ENCODE peak calls at places on chromosomes 7 and 10, in eight cellular contexts. T, H, E, V, P, G, Q and K are unnamed samples.
A peak's percentile ranks its signal among the peaks of the same experiment; 100 is the strongest.

GRCh38 chr10:119268871-119269506 is 61.6 kb downstream of the GRK5 start:
- DNase-seq in T (no peak), H (no peak), E (peak; percentile 31), V (no peak), P (peak; percentile 78), G (no peak), Q (no peak), K (no peak)

GRCh38 chr7:92135100-92135429 is 788 bp upstream of the CYP51A1 start:
- DNase-seq in T (no peak), H (no peak), E (peak; percentile 23), V (peak; percentile 25), P (no peak), G (peak; percentile 19), Q (no peak), K (peak; percentile 34)

GRCh38 chr7:101832205-101832631 is 14.8 kb downstream of the CUX1 start:
- DNase-seq in T (no peak), H (no peak), E (no peak), V (no peak), P (no peak), G (no peak), Q (no peak), K (no peak)

GRCh38 chr7:93622036-93622714 is 47.7 kb upstream of the CALCR start:
- DNase-seq in T (no peak), H (peak; percentile 18), E (peak; percentile 57), V (peak; percentile 8), P (no peak), G (peak; percentile 31), Q (peak; percentile 35), K (peak; percentile 4)

GRCh38 chr7:11294218-11294617 is 320.5 kb downstream of the PHF14 start:
- DNase-seq in T (no peak), H (no peak), E (peak; percentile 48), V (no peak), P (no peak), G (peak; percentile 46), Q (no peak), K (no peak)

GRCh38 chr10:73838008-73838567 is 26.7 kb upstream of the NDST2 start:
- DNase-seq in T (no peak), H (no peak), E (no peak), V (no peak), P (no peak), G (no peak), Q (no peak), K (no peak)

GRCh38 chr10:86613905-86614304 is 40.4 kb upstream of the OPN4 start:
- DNase-seq in T (peak; percentile 21), H (no peak), E (no peak), V (no peak), P (no peak), G (peak; percentile 34), Q (no peak), K (no peak)

GRCh38 chr10:128854965-128855364 is 612.1 kb upstream of the MGMT start:
- DNase-seq in T (no peak), H (no peak), E (no peak), V (peak; percentile 30), P (no peak), G (no peak), Q (no peak), K (peak; percentile 8)

GRCh38 chr10:11345224-11346054 is 266.0 kb downstream of the USP6NL start:
- DNase-seq in T (no peak), H (no peak), E (no peak), V (no peak), P (peak; percentile 27), G (peak; percentile 5), Q (peak; percentile 77), K (no peak)

GRCh38 chr7:45923290-45923689 is 2.2 kb upstream of the IGFBP3 start:
- DNase-seq in T (no peak), H (peak; percentile 58), E (peak; percentile 76), V (peak; percentile 46), P (no peak), G (peak; percentile 83), Q (peak; percentile 62), K (peak; percentile 65)

GRCh38 chr10:133103311-133103910 is 15.7 kb downstream of the ADGRA1 start:
- DNase-seq in T (no peak), H (no peak), E (no peak), V (no peak), P (no peak), G (no peak), Q (no peak), K (no peak)

GRCh38 chr10:96387601-96388000 is 28.8 kb upstream of the OPALIN start:
- DNase-seq in T (no peak), H (no peak), E (no peak), V (no peak), P (no peak), G (no peak), Q (no peak), K (no peak)

DNA sequence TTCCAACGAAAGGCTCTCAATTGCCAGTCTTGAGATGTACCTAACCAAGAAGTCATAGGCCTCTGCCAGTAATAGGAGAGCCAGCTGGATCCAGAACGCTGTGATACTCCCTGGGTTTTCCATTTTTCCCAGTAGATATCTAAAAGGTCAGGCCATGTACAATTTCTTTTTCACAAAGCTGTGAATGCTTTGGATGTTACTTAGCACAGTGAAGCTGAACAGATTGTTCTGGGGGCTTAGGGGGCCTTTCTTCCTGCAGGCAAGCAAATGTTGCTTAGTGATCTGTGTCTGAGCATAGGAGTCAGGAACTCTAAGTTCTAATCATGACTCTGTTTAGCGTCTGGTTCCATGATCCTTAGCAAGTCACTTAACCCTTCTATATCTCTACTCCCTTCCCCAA is 86.5 kb downstream of the ARMH3 start:
- DNase-seq in T (no peak), H (no peak), E (no peak), V (no peak), P (no peak), G (no peak), Q (no peak), K (no peak)
- H3K9ac ChIP-seq in T (no peak overlapping the region), H (no peak overlapping the region), E (peak overlapping the region; percentile 46), V (no peak overlapping the region), P (peak overlapping the region; percentile 73), G (no peak overlapping the region), Q (no peak overlapping the region), K (no peak overlapping the region)

GRCh38 chr7:16235152-16235526 is 186.2 kb downstream of the CRPPA start:
- DNase-seq in T (no peak), H (no peak), E (no peak), V (no peak), P (no peak), G (no peak), Q (no peak), K (no peak)

GRCh38 chr7:16235743-16236142 is 185.6 kb downstream of the CRPPA start:
- DNase-seq in T (no peak), H (no peak), E (no peak), V (no peak), P (no peak), G (no peak), Q (no peak), K (no peak)

GRCh38 chr7:16244469-16244868 is 176.9 kb downstream of the CRPPA start:
- DNase-seq in T (no peak), H (no peak), E (no peak), V (no peak), P (no peak), G (no peak), Q (no peak), K (no peak)

GRCh38 chr7:16242920-16243319 is 178.4 kb downstream of the CRPPA start:
- DNase-seq in T (no peak), H (no peak), E (no peak), V (no peak), P (no peak), G (no peak), Q (no peak), K (no peak)

DNA sequence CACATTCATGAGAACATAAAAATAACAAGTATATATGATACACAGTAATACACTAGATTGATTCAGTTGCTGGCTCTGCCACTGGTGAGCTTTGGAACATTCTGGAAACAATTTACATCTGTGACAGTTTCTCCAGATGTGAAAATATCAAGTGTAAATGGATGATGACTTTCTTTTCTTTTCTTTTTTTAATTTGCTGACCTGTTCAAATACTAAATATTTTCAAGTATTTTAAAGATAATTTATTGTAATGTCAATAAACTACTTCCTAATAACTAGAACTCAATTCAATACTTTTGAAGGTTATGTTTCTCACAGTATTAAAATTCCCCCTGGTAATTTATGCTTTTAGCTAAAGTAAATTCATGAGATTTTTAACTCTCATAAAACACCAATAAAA is 180.3 kb downstream of the CRPPA start:
- DNase-seq in T (no peak), H (no peak), E (no peak), V (no peak), P (no peak), G (no peak), Q (no peak), K (no peak)
- H2AFZ ChIP-seq in T (no peak overlapping the region), H (no peak overlapping the region), E (no peak overlapping the region), V (no peak overlapping the region), P (no peak overlapping the region), G (no peak overlapping the region), Q (no peak overlapping the region), K (no peak overlapping the region)

GRCh38 chr7:155819186-155819585 is 6.9 kb upstream of the SHH start:
- DNase-seq in T (no peak), H (no peak), E (peak; percentile 3), V (no peak), P (no peak), G (no peak), Q (no peak), K (no peak)

GRCh38 chr7:155824195-155824915 is 12.1 kb upstream of the SHH start:
- DNase-seq in T (no peak), H (no peak), E (peak; percentile 4), V (peak; percentile 81), P (no peak), G (peak; percentile 85), Q (no peak), K (peak; percentile 56)

GRCh38 chr7:155820788-155821187 is 8.5 kb upstream of the SHH start:
- DNase-seq in T (no peak), H (no peak), E (peak; percentile 5), V (no peak), P (no peak), G (no peak), Q (no peak), K (no peak)

GRCh38 chr7:155820246-155820645 is 8.0 kb upstream of the SHH start:
- DNase-seq in T (no peak), H (no peak), E (peak; percentile 1), V (no peak), P (no peak), G (no peak), Q (no peak), K (no peak)

DNA sequence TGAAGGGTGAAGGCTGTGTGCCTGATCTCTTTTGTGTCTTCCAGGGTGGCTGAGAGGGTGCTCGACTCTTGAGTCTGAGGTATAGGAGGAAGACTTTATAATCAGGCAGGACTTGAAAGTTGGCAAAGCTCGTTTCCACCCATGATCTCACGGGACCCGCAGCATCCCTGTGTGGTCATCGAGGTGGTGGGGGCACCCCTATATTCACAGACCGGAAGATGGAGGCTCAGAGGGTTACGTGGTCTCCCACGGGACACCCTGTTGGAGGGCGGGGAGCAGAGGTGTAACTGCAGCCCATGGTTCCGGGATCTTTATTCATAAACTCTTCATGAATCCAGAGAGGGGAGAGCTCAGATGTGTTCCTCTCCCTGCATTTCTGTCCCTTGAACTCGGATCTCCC is 9.6 kb upstream of the SHH start:
- DNase-seq in T (no peak), H (no peak), E (peak; percentile 5), V (no peak), P (no peak), G (no peak), Q (no peak), K (no peak)
- H3K9ac ChIP-seq in T (no peak overlapping the region), H (no peak overlapping the region), E (no peak overlapping the region), V (no peak overlapping the region), P (no peak overlapping the region), G (no peak overlapping the region), Q (no peak overlapping the region), K (no peak overlapping the region)

DNA sequence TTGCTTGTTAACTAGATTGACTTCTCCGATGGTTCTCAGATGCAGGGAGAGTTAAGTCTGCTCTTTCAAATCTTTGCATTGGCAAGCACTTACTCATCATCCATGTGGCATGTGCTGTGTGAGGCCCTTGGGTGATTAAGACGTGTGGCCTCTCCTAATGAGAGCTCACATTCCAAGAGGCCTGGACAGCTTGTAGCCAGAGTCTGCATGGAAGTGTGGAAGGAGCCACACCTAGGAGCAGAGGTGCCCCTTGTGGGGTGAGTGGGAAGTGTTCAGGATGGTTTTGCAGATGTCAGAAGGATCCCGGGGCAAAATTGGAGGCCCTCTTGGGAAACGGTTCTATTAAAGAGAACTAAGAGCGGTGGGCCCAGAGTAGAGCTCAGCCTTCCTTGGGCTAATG is 225.9 kb downstream of the PAXIP1 start:
- DNase-seq in T (no peak), H (peak; percentile 1), E (no peak), V (peak; percentile 87), P (no peak), G (no peak), Q (no peak), K (no peak)
- H2AFZ ChIP-seq in T (no peak overlapping the region), H (no peak overlapping the region), E (no peak overlapping the region), V (peak overlapping the region; percentile 21), P (no peak overlapping the region), G (no peak overlapping the region), Q (no peak overlapping the region), K (no peak overlapping the region)